ENCODE peak calls at places on chromosomes 6 and 20, in four cellular contexts. One of them, this sample, is unnamed.

GRCh38 chr20:44336086-44336485 is 757 bp upstream of the R3HDML start:
- DNase-seq in WTC11: peak; percentile 61
- DNase-seq in K562: no peak
- DNase-seq in HepG2: peak; percentile 39
- DNase-seq in this sample: no peak

GRCh38 chr6:107075951-107076381 is 39.3 kb downstream of the BEND3 start:
- DNase-seq in WTC11: no peak
- DNase-seq in K562: no peak
- DNase-seq in HepG2: no peak
- DNase-seq in this sample: no peak

GRCh38 chr20:10131612-10132345 is 86.9 kb upstream of the SNAP25 start:
- DNase-seq in WTC11: peak; percentile 24
- DNase-seq in K562: no peak
- DNase-seq in HepG2: no peak
- DNase-seq in this sample: no peak

GRCh38 chr20:41245086-41245707 is 72.3 kb downstream of the ZHX3 start:
- DNase-seq in WTC11: peak; percentile 24
- DNase-seq in K562: no peak
- DNase-seq in HepG2: peak; percentile 15
- DNase-seq in this sample: no peak

GRCh38 chr6:106087548-106088325 is 1.6 kb downstream of the PRDM1 start:
- DNase-seq in WTC11: no peak
- DNase-seq in K562: no peak
- DNase-seq in HepG2: no peak
- DNase-seq in this sample: no peak

GRCh38 chr6:63022631-63023030 is 188.6 kb upstream of the FKBP1C start:
- DNase-seq in WTC11: no peak
- DNase-seq in K562: no peak
- DNase-seq in HepG2: no peak
- DNase-seq in this sample: no peak

GRCh38 chr6:166726193-166726592 is 99.1 kb upstream of the RPS6KA2 start:
- DNase-seq in WTC11: no peak
- DNase-seq in K562: no peak
- DNase-seq in HepG2: no peak
- DNase-seq in this sample: no peak

GRCh38 chr20:49409302-49409969 is 73.0 kb downstream of the KCNB1 start:
- DNase-seq in WTC11: no peak
- DNase-seq in K562: no peak
- DNase-seq in HepG2: no peak
- DNase-seq in this sample: no peak

GRCh38 chr20:4664691-4665360 is 56.9 kb upstream of the PRND start:
- DNase-seq in WTC11: no peak
- DNase-seq in K562: no peak
- DNase-seq in HepG2: no peak
- DNase-seq in this sample: no peak

GRCh38 chr20:45919951-45920794 is 8.2 kb upstream of the PLTP start:
- DNase-seq in WTC11: no peak
- DNase-seq in K562: no peak
- DNase-seq in HepG2: no peak
- DNase-seq in this sample: no peak

GRCh38 chr20:34713194-34713943 is 9.2 kb downstream of the TP53INP2 start:
- DNase-seq in WTC11: no peak
- DNase-seq in K562: peak; percentile 92
- DNase-seq in HepG2: peak; percentile 91
- DNase-seq in this sample: peak; percentile 57

GRCh38 chr20:45061244-45061643 is 39.7 kb downstream of the KCNS1 start:
- DNase-seq in WTC11: no peak
- DNase-seq in K562: no peak
- DNase-seq in HepG2: no peak
- DNase-seq in this sample: no peak

GRCh38 chr20:63082308-63082938 is 75.7 kb upstream of the BHLHE23 start:
- DNase-seq in WTC11: peak; percentile 86
- DNase-seq in K562: peak; percentile 78
- DNase-seq in HepG2: peak; percentile 33
- DNase-seq in this sample: no peak

GRCh38 chr6:47057830-47058540 is 15.9 kb upstream of the ADGRF1 start:
- DNase-seq in WTC11: no peak
- DNase-seq in K562: no peak
- DNase-seq in HepG2: peak; percentile 45
- DNase-seq in this sample: no peak

GRCh38 chr6:72522735-72523141 is 99.1 kb upstream of the KCNQ5 start:
- DNase-seq in WTC11: peak; percentile 66
- DNase-seq in K562: peak; percentile 42
- DNase-seq in HepG2: peak; percentile 9
- DNase-seq in this sample: no peak

GRCh38 chr20:7691647-7692046 is 248.6 kb downstream of the HAO1 start:
- DNase-seq in WTC11: no peak
- DNase-seq in K562: no peak
- DNase-seq in HepG2: no peak
- DNase-seq in this sample: no peak

GRCh38 chr20:49380245-49380875 is 102.1 kb downstream of the KCNB1 start:
- DNase-seq in WTC11: peak; percentile 71
- DNase-seq in K562: no peak
- DNase-seq in HepG2: no peak
- DNase-seq in this sample: no peak

GRCh38 chr6:35733633-35734032 is 3.2 kb upstream of the ARMC12 start:
- DNase-seq in WTC11: no peak
- DNase-seq in K562: no peak
- DNase-seq in HepG2: no peak
- DNase-seq in this sample: no peak

GRCh38 chr20:38447251-38447661 is 12.1 kb upstream of the SNHG17 start:
- DNase-seq in WTC11: no peak
- DNase-seq in K562: no peak
- DNase-seq in HepG2: no peak
- DNase-seq in this sample: no peak

GRCh38 chr6:34560366-34561226 is 4.5 kb upstream of the SPDEF start:
- DNase-seq in WTC11: peak; percentile 39
- DNase-seq in K562: peak; percentile 94
- DNase-seq in HepG2: peak; percentile 89
- DNase-seq in this sample: no peak

GRCh38 chr6:829646-830045 is 136.7 kb upstream of the EXOC2 start:
- DNase-seq in WTC11: no peak
- DNase-seq in K562: no peak
- DNase-seq in HepG2: no peak
- DNase-seq in this sample: no peak

GRCh38 chr20:39532205-39532604 is 570.1 kb downstream of the DHX35 start:
- DNase-seq in WTC11: no peak
- DNase-seq in K562: no peak
- DNase-seq in HepG2: no peak
- DNase-seq in this sample: no peak

GRCh38 chr6:135179920-135180457 is 1.1 kb upstream of the MYB start:
- DNase-seq in WTC11: no peak
- DNase-seq in K562: no peak
- DNase-seq in HepG2: no peak
- DNase-seq in this sample: no peak

GRCh38 chr20:51195419-51195901 is 172.6 kb upstream of the KCNG1 start:
- DNase-seq in WTC11: no peak
- DNase-seq in K562: peak; percentile 12
- DNase-seq in HepG2: no peak
- DNase-seq in this sample: no peak

GRCh38 chr6:132792510-132792909 is 5.9 kb downstream of the SLC18B1 start:
- DNase-seq in WTC11: no peak
- DNase-seq in K562: no peak
- DNase-seq in HepG2: no peak
- DNase-seq in this sample: no peak

GRCh38 chr6:8627085-8627861 is 191.9 kb upstream of the SLC35B3 start:
- DNase-seq in WTC11: no peak
- DNase-seq in K562: no peak
- DNase-seq in HepG2: no peak
- DNase-seq in this sample: peak; percentile 12

GRCh38 chr20:4956200-4956810 is 45.0 kb downstream of the SLC23A2 start:
- DNase-seq in WTC11: no peak
- DNase-seq in K562: peak; percentile 43
- DNase-seq in HepG2: peak; percentile 76
- DNase-seq in this sample: no peak

GRCh38 chr20:50728981-50729874 is 2.2 kb upstream of the PARD6B start:
- DNase-seq in WTC11: no peak
- DNase-seq in K562: no peak
- DNase-seq in HepG2: peak; percentile 75
- DNase-seq in this sample: no peak

GRCh38 chr20:48153523-48153922 is 368.2 kb upstream of the SULF2 start:
- DNase-seq in WTC11: no peak
- DNase-seq in K562: no peak
- DNase-seq in HepG2: no peak
- DNase-seq in this sample: no peak

GRCh38 chr6:47147836-47148344 is 105.8 kb upstream of the ADGRF1 start:
- DNase-seq in WTC11: no peak
- DNase-seq in K562: no peak
- DNase-seq in HepG2: peak; percentile 59
- DNase-seq in this sample: no peak

GRCh38 chr6:74534485-74535211 is 671.2 kb downstream of the COL12A1 start:
- DNase-seq in WTC11: no peak
- DNase-seq in K562: no peak
- DNase-seq in HepG2: peak; percentile 99
- DNase-seq in this sample: no peak

GRCh38 chr6:44667668-44668390 is 280.3 kb downstream of the CDC5L start:
- DNase-seq in WTC11: peak; percentile 68
- DNase-seq in K562: peak; percentile 43
- DNase-seq in HepG2: peak; percentile 39
- DNase-seq in this sample: no peak

GRCh38 chr6:14732845-14733757 is 512.8 kb upstream of the JARID2 start:
- DNase-seq in WTC11: no peak
- DNase-seq in K562: no peak
- DNase-seq in HepG2: peak; percentile 31
- DNase-seq in this sample: no peak

GRCh38 chr20:17662333-17663039 is 19.6 kb downstream of the RRBP1 start:
- DNase-seq in WTC11: no peak
- DNase-seq in K562: no peak
- DNase-seq in HepG2: no peak
- DNase-seq in this sample: no peak

GRCh38 chr20:17663040-17663399 is 19.0 kb downstream of the RRBP1 start:
- DNase-seq in WTC11: no peak
- DNase-seq in K562: no peak
- DNase-seq in HepG2: no peak
- DNase-seq in this sample: no peak

GRCh38 chr20:17664025-17664638 is 17.9 kb downstream of the RRBP1 start:
- DNase-seq in WTC11: no peak
- DNase-seq in K562: no peak
- DNase-seq in HepG2: no peak
- DNase-seq in this sample: no peak

GRCh38 chr20:17661121-17661744 is 20.8 kb downstream of the RRBP1 start:
- DNase-seq in WTC11: no peak
- DNase-seq in K562: no peak
- DNase-seq in HepG2: peak; percentile 83
- DNase-seq in this sample: no peak

GRCh38 chr20:17663486-17663885 is 18.6 kb downstream of the RRBP1 start:
- DNase-seq in WTC11: no peak
- DNase-seq in K562: no peak
- DNase-seq in HepG2: no peak
- DNase-seq in this sample: no peak
- TF ChIP-seq NR2C2 in WTC11: no peak
- TF ChIP-seq NR2C2 in K562: no peak
- TF ChIP-seq NR2C2 in HepG2: no peak
- TF ChIP-seq NR2C2 in this sample: no peak

GRCh38 chr6:25682324-25682723 is 30.3 kb downstream of the SCGN start:
- DNase-seq in WTC11: no peak
- DNase-seq in K562: no peak
- DNase-seq in HepG2: no peak
- DNase-seq in this sample: no peak
- TF ChIP-seq ATF2 in WTC11: no peak
- TF ChIP-seq ATF2 in K562: no peak
- TF ChIP-seq ATF2 in HepG2: no peak
- TF ChIP-seq ATF2 in this sample: no peak

GRCh38 chr6:17984822-17985660 is 2.4 kb downstream of the KIF13A start:
- DNase-seq in WTC11: no peak
- DNase-seq in K562: no peak
- DNase-seq in HepG2: no peak
- DNase-seq in this sample: no peak

GRCh38 chr6:17985934-17986655 is 1.3 kb downstream of the KIF13A start:
- DNase-seq in WTC11: no peak
- DNase-seq in K562: no peak
- DNase-seq in HepG2: no peak
- DNase-seq in this sample: no peak

GRCh38 chr6:17988422-17988944 is 1.0 kb upstream of the KIF13A start:
- DNase-seq in WTC11: no peak
- DNase-seq in K562: no peak
- DNase-seq in HepG2: peak; percentile 16
- DNase-seq in this sample: no peak

GRCh38 chr6:17987576-17988421 is at the start of gene KIF13A:
- DNase-seq in WTC11: peak; percentile 49
- DNase-seq in K562: peak; percentile 90
- DNase-seq in HepG2: peak; percentile 54
- DNase-seq in this sample: no peak

DNA sequence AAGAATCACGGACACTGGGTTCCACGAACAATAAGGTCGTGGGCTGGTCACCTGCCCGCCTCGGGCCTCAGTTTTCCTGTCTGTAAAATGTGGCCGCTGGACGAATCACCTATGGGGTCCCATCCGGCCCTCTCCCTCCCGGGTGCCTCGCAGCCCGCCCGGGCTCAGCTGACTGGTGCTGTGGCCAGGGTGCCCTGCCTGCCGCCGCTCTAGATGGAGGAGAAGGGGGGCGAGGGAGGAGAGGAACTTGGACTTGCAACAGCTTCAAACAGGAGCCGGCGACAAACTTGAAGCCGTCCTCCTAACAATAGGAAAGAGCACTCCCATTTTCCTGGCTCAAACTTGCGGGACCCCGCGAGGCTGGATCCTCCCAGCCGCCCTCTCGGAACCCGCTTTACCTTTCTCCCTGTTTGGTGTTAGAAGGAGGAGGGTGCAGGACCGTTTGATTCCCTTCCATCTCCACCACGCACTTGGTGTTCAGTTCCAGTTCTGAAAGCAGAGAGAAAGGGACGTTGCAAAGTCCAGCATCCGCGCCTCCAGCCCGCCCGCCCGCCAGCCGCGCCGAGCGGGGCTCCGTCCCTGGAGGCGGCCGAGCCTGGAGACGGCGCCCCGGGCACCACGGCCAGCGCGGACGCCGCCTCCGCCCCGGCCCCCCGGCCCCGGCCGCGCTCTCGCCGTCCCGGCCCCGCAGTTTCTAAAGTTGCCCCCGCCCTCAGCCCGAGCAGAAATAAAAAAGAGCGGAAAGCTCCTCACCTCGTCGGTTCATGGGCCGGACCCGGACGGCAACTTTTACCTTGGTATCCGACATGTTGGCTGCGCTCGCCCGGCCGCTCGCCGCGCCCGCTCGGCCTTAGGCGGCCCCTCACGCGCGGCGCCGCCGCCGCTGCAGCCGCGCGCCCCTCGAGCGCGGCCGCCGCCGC is 519 bp downstream of the KIF13A start:
- DNase-seq in WTC11: peak; percentile 54
- DNase-seq in K562: peak; percentile 68
- DNase-seq in HepG2: peak; percentile 81
- DNase-seq in this sample: no peak
- TF ChIP-seq NR2C2 in WTC11: no peak
- TF ChIP-seq NR2C2 in K562: no peak
- TF ChIP-seq NR2C2 in HepG2: no peak
- TF ChIP-seq NR2C2 in this sample: no peak

DNA sequence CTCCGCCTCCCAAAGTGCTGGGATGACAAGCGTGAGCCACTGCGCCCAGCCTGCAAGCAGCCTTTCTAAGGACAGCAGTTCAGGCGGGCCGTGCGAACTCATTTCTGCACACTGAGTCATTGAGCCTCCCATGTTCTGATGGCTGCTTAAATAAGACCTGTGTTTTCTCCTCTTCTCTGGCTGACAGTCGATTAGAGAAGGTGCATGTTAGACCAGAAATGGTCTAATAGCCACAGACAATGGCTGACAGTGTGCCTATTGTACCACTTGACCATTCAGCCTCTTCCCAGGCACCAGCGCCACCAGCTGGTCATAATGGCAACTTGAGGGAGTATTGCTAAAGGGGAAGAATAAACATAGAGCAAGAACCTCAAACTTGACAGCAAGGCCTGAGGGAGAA is 6.2 kb downstream of the CST11 start:
- DNase-seq in WTC11: peak; percentile 85
- DNase-seq in K562: peak; percentile 43
- DNase-seq in HepG2: peak; percentile 82
- DNase-seq in this sample: peak; percentile 11
- TF ChIP-seq ATF2 in WTC11: no peak
- TF ChIP-seq ATF2 in K562: no peak
- TF ChIP-seq ATF2 in HepG2: no peak
- TF ChIP-seq ATF2 in this sample: no peak

This sample was measured in GM12878.